ENCODE peak calls at places on chromosome X, in four cellular contexts. R is OCI-LY7, V is activated gamma-delta T cell treated with Interleukin-2 at 50 U/mL for 16 hours, S is COR-L47. D is an unnamed sample.

GRCh38 chrX:136823175-136823574 is 42.4 kb upstream of the ARHGEF6 start:
- DNase-seq in V (no peak), S (no peak), R (no peak), D (no peak)

GRCh38 chrX:96447161-96447560 is 237.5 kb upstream of the DIAPH2 start:
- DNase-seq in R (no peak), S (no peak), V (no peak), D (no peak)

GRCh38 chrX:24838624-24839023 is 144.9 kb downstream of the POLA1 start:
- DNase-seq in R (peak), S (peak), V (no peak), D (no peak)

GRCh38 chrX:39953879-39954278 is 143.9 kb downstream of the BCOR start:
- DNase-seq in S (peak), R (no peak), V (no peak), D (no peak)

GRCh38 chrX:119753639-119754257 is 4.6 kb upstream of the SOWAHD start:
- DNase-seq in R (peak), S (peak), V (peak), D (peak)

GRCh38 chrX:130212371-130212770 is 40.6 kb downstream of the RAB33A start:
- DNase-seq in S (no peak), R (no peak), V (no peak), D (no peak)

GRCh38 chrX:38206542-38206941 is 14.1 kb downstream of the SRPX start:
- DNase-seq in S (no peak), V (no peak), R (no peak), D (no peak)

GRCh38 chrX:24444645-24445044 is 20.4 kb upstream of the PDK3 start:
- DNase-seq in R (no peak), V (no peak), S (no peak), D (no peak)

GRCh38 chrX:38500886-38501285 is 60.5 kb upstream of the TSPAN7 start:
- DNase-seq in R (no peak), S (no peak), V (no peak), D (no peak)

GRCh38 chrX:4315891-4316290 is 602.4 kb upstream of the PRKX start:
- DNase-seq in S (no peak), V (no peak), R (no peak), D (no peak)

GRCh38 chrX:154307207-154307606 is 11.6 kb downstream of the TKTL1 start:
- DNase-seq in R (no peak), V (no peak), S (no peak), D (no peak)

D was measured in NCI-H2081 treated with DMSO at 0.1 percent for 48 hours.